ENCODE peak calls at places on chromosomes 12 and 14, in nine cellular contexts. X is aorta; T is CD4-positive, alpha-beta memory T cell; P is testis; N is fibroblast of lung; A is PC-9; O is transverse colon; V is left lung; J is dorsolateral prefrontal cortex. W is an unnamed sample.

GRCh38 chr14:70906785-70907171 is 481 bp upstream of the PCNX1 start:
- DNase-seq in X (no peak), T (no peak), P (no peak), N (no peak), A (no peak), O (no peak), V (no peak), J (no peak), W (no peak)

GRCh38 chr14:51479584-51480305 is 172.0 kb upstream of the FRMD6 start:
- DNase-seq in X (no peak), T (no peak), P (peak; percentile 23), N (peak; percentile 53), A (no peak), O (no peak), V (no peak), J (no peak), W (no peak)

GRCh38 chr12:15151141-15152091 is 69.8 kb downstream of the RERG start:
- DNase-seq in X (no peak), T (no peak), P (peak; percentile 31), N (peak; percentile 26), A (no peak), O (no peak), V (no peak), J (no peak), W (no peak)

GRCh38 chr12:52486166-52487105 is 6.6 kb downstream of the KRT6A start:
- DNase-seq in X (no peak), T (no peak), P (no peak), N (no peak), A (no peak), O (no peak), V (no peak), J (no peak), W (no peak)

GRCh38 chr12:92784795-92785562 is 82.2 kb downstream of the PLEKHG7 start:
- DNase-seq in X (no peak), T (peak; percentile 54), P (no peak), N (peak; percentile 76), A (peak; percentile 23), O (no peak), V (no peak), J (peak; percentile 22), W (no peak)

GRCh38 chr14:63046339-63047268 is 1.3 kb upstream of the KCNH5 start:
- DNase-seq in X (no peak), T (no peak), P (no peak), N (no peak), A (no peak), O (no peak), V (no peak), J (no peak), W (no peak)

GRCh38 chr14:35985504-35986218 is 159.5 kb downstream of the BRMS1L start:
- DNase-seq in X (no peak), T (no peak), P (no peak), N (no peak), A (no peak), O (no peak), V (no peak), J (no peak), W (no peak)

GRCh38 chr14:96197969-96198368 is 6.7 kb upstream of the BDKRB2 start:
- DNase-seq in X (no peak), T (no peak), P (no peak), N (no peak), A (no peak), O (no peak), V (no peak), J (no peak), W (no peak)

GRCh38 chr14:75041613-75042012 is 9.7 kb downstream of the MLH3 start:
- DNase-seq in X (no peak), T (no peak), P (no peak), N (no peak), A (peak; percentile 57), O (peak; percentile 46), V (no peak), J (no peak), W (no peak)

GRCh38 chr12:27821259-27821973 is 41.4 kb upstream of the MANSC4 start:
- DNase-seq in X (no peak), T (no peak), P (peak; percentile 49), N (peak; percentile 84), A (peak; percentile 56), O (peak; percentile 20), V (no peak), J (peak; percentile 14), W (no peak)

GRCh38 chr12:6392499-6392898 is 8.5 kb downstream of the LTBR start:
- DNase-seq in X (no peak), T (no peak), P (no peak), N (no peak), A (peak; percentile 35), O (peak; percentile 88), V (peak; percentile 73), J (no peak), W (no peak)

GRCh38 chr12:6394398-6394797 is 10.4 kb downstream of the LTBR start:
- DNase-seq in X (no peak), T (no peak), P (no peak), N (no peak), A (no peak), O (no peak), V (no peak), J (no peak), W (no peak)

GRCh38 chr12:6390084-6390799 is 6.3 kb downstream of the LTBR start:
- DNase-seq in X (peak; percentile 46), T (no peak), P (no peak), N (no peak), A (no peak), O (peak; percentile 61), V (no peak), J (no peak), W (no peak)

GRCh38 chr12:6391013-6391412 is 7.1 kb downstream of the LTBR start:
- DNase-seq in X (peak; percentile 30), T (no peak), P (no peak), N (no peak), A (no peak), O (no peak), V (no peak), J (no peak), W (no peak)

GRCh38 chr12:6393109-6393508 is 9.1 kb downstream of the LTBR start:
- DNase-seq in X (no peak), T (no peak), P (no peak), N (no peak), A (no peak), O (no peak), V (no peak), J (no peak), W (no peak)
- H3K27ac ChIP-seq in X (no peak overlapping the region), T (no peak overlapping the region), P (peak overlapping the region; percentile 37), N (no peak overlapping the region), A (no peak overlapping the region), O (peak overlapping the region; percentile 87), V (no peak overlapping the region), J (no peak overlapping the region), W (no peak overlapping the region)

GRCh38 chr12:6612247-6612646 is 5.1 kb upstream of the CHD4 start:
- DNase-seq in X (no peak), T (peak; percentile 68), P (no peak), N (no peak), A (no peak), O (no peak), V (no peak), J (no peak), W (no peak)
- H3K4me3 ChIP-seq in X (no peak overlapping the region), T (peak overlapping the region; percentile 17), P (no peak overlapping the region), N (no peak overlapping the region), A (peak overlapping the region; percentile 50), O (no peak overlapping the region), V (no peak overlapping the region), J (no peak overlapping the region), W (no peak overlapping the region)

GRCh38 chr12:64097346-64098105 is 124.6 kb downstream of the KICS2 start:
- DNase-seq in X (no peak), T (no peak), P (no peak), N (peak; percentile 60), A (no peak), O (no peak), V (no peak), J (no peak), W (no peak)
- H3K27ac ChIP-seq in X (no peak overlapping the region), T (no peak overlapping the region), P (no peak overlapping the region), N (peak overlapping the region; percentile 23), A (no peak overlapping the region), O (no peak overlapping the region), V (no peak overlapping the region), J (no peak overlapping the region), W (no peak overlapping the region)

DNA sequence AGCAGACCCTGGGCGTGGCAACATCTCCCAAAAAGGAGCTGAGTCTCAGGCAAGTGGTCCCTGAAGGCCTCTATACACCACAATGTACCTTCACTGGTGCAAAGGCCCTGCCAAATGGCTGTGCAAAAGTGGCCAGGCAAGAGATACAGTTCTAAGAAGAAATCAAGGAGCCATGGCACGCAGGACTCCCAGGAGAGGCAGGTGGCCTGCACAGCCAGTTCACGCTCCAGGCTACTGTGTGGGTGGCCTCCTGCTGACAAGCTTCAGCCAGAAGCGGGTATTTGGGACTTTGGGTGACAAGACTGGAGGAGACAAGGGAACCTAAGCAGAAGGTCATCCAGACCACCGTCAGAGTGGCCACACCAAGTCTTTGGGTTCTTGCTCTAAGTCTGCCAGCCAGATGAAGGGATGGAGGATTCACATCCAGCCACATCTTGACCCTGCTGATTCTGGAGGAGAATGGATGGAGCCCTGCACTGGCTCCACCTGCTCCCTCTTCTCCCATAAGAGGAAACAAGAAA is 20.5 kb upstream of the ZFP36L1 start:
- DNase-seq in X (no peak), T (no peak), P (no peak), N (no peak), A (no peak), O (no peak), V (no peak), J (no peak), W (no peak)
- H3K4me3 ChIP-seq in X (no peak overlapping the region), T (no peak overlapping the region), P (no peak overlapping the region), N (no peak overlapping the region), A (no peak overlapping the region), O (no peak overlapping the region), V (no peak overlapping the region), J (no peak overlapping the region), W (no peak overlapping the region)

DNA sequence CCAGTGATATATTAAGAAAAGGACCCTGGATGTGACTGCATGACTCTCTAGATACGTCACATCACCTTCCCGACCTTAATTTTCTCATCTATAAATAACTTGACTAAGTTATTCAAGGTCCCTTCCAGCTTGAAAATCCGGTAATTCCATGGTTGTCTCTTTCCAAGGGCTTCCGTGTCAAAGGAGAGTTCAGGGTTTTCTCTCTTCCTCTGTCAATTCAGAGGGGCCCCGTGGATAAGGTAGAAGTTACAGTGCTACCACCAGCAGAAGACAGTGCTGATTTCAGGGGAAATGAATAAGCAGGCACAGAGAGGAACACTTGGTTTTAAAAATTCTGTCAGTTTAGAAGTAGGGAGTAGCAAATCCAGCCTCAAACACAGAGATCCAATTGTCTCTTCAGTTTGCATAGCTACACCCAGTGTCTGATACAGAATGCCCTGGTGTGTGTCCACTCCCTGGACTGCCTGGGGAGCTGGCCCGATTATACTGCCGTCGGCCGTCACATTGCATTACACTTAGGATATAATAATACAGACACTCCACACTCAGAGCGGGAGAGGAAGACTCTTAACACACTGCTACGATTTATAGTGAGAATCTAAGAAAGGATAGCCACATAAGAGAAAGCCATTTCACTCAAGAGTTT is 54.7 kb upstream of the GTF2A1 start:
- DNase-seq in X (no peak), T (no peak), P (peak; percentile 41), N (no peak), A (no peak), O (no peak), V (no peak), J (no peak), W (no peak)
- H3K27ac ChIP-seq in X (no peak overlapping the region), T (no peak overlapping the region), P (peak overlapping the region; percentile 33), N (no peak overlapping the region), A (no peak overlapping the region), O (no peak overlapping the region), V (no peak overlapping the region), J (peak overlapping the region; percentile 2), W (no peak overlapping the region)

DNA sequence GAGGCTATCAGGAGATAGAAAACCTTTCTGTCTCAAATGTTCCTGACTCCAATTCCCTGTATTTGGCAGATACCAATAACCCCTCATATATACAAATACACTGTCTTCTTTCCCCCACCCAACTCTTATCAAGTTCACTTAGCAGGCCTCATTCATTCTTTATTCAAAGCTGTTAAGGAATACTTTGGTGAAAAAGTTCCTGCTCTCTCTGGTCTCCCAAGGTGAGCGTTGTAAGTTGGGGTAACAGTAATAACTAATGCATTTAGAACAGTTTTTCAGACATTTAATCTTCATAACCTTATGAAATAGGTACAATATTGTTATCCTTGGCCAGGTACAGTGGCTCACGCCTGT is 3.9 kb upstream of the GDF11 start:
- DNase-seq in X (no peak), T (no peak), P (no peak), N (no peak), A (no peak), O (no peak), V (no peak), J (no peak), W (no peak)
- H3K4me3 ChIP-seq in X (no peak overlapping the region), T (no peak overlapping the region), P (peak overlapping the region; percentile 46), N (no peak overlapping the region), A (peak overlapping the region; percentile 74), O (peak overlapping the region; percentile 34), V (no peak overlapping the region), J (peak overlapping the region; percentile 73), W (peak overlapping the region; percentile 66)

W was measured in lower lobe of right lung.